ENCODE peak calls at places on chromosomes 1 and 21, in four cellular contexts. V, J, D and U are unnamed samples. For H3K4me1, the result is how much of the 10 kb centered on the place peaks cover.

GRCh38 chr1:54401799-54402198 is 4.4 kb downstream of the SSBP3 start:
- DNase-seq in J (no peak), D (no peak), V (no peak), U (no peak)

GRCh38 chr1:7641587-7642417 is 129.3 kb upstream of the VAMP3 start:
- DNase-seq in V (no peak), D (no peak), J (peak), U (no peak)

GRCh38 chr1:229272164-229273158 is 1.6 kb downstream of the RAB4A start:
- DNase-seq in V (peak), D (no peak), J (no peak), U (no peak)

GRCh38 chr1:90132306-90132705 is 137.4 kb downstream of the ZNF326 start:
- DNase-seq in D (no peak), J (no peak), V (no peak), U (no peak)

GRCh38 chr1:24417681-24418080 is 2.1 kb downstream of the NIPAL3 start:
- DNase-seq in J (no peak), V (peak), D (no peak), U (no peak)

GRCh38 chr1:60699304-60699703 is 383.1 kb upstream of the NFIA start:
- DNase-seq in D (no peak), J (no peak), V (no peak), U (no peak)

GRCh38 chr1:91799863-91800262 is 86.1 kb downstream of the TGFBR3 start:
- DNase-seq in J (no peak), D (no peak), V (no peak), U (no peak)

GRCh38 chr21:35573472-35574389 is 486.6 kb downstream of the SETD4 start:
- DNase-seq in D (no peak), J (no peak), V (no peak), U (no peak)

GRCh38 chr1:57072775-57073174 is 107.0 kb upstream of the C8B start:
- DNase-seq in J (no peak), V (peak), D (no peak), U (no peak)

GRCh38 chr1:159889202-159889601 is 10.8 kb downstream of the CFAP45 start:
- DNase-seq in D (peak), V (no peak), J (no peak), U (no peak)

DNA sequence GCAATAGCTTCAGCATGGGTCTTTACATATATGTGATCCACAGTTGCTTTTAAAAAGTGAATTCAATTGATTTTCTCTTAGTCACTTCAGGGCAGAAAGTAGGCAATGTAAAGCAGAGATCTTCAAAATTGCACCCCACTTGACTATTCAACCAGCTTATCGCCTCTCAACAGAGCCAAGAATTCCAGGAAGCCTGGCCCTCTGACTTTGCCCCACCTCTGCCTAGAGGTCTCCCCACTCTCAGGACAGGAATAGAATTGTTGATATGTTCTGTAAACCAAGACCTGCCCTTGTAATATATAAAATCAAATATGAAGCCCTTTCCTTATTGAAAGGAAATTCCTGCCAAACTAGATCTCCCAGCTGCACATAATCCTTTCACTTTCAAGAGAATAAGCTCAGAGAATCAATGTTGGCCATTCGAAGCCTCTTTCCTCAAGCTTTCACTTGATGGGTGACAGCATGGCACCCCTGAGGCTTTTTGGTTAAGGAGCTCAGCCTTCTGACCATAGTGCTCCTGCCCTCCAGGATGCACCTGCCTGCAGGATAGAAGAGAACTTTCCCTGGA is 116.2 kb upstream of the DPT start:
- DNase-seq in D (no peak), V (no peak), J (no peak), U (no peak)
- H3K4me1 ChIP-seq in D (under half), V (under half), J (under half), U (under half)

GRCh38 chr1:59043796-59044195 is 253.1 kb upstream of the FGGY start:
- DNase-seq in J (no peak), D (no peak), V (peak), U (no peak)
- H3K4me2 ChIP-seq in J (no peak), D (no peak), V (peak), U (no peak)

DNA sequence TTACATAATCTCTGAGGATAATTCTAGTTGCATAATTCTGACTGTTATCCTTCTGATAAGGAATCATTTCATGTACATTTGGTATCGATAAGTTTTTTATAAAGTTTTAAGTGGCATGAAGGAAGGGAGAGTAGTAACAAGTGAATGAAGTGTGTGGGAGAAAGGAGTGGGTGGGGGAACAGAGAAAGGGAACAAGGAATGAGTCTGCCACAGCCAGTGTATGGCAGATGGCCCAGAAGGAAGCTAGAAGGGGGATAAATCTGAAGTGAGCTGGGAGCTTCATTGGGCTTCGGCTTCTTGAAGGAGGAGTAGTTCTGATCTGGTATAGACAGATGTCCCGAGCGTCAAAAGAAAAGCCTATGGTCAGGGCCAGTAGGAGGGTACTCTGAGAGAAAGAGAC is 18.6 kb downstream of the ZBTB40 start:
- DNase-seq in D (no peak), V (no peak), J (no peak), U (no peak)
- H3K4me1 ChIP-seq in D (under half), V (under half), J (under half), U (under half)

GRCh38 chr1:67019600-67020136 is 34.3 kb downstream of the SLC35D1 start:
- DNase-seq in V (peak), D (no peak), J (no peak), U (no peak)
- H3K4me2 ChIP-seq in V (peak), D (no peak), J (peak), U (no peak)